ENCODE peak calls at places on chromosomes 7 and 10, in four cellular contexts. P, U, Q and F are unnamed samples.

GRCh38 chr7:30933124-30933893 is 21.7 kb downstream of the AQP1 start:
- DNase-seq in P (no peak), U (peak), Q (no peak), F (peak)

GRCh38 chr10:86364551-86365345 is 1.8 kb downstream of the GRID1 start:
- DNase-seq in P (no peak), U (peak), Q (no peak), F (no peak)

GRCh38 chr7:84446991-84447480 is 252.4 kb upstream of the SEMA3A start:
- DNase-seq in P (no peak), U (no peak), Q (no peak), F (no peak)

GRCh38 chr10:62638062-62638477 is 166.4 kb upstream of the ADO start:
- DNase-seq in P (no peak), U (no peak), Q (no peak), F (no peak)

GRCh38 chr7:50314778-50315177 is 10.3 kb downstream of the IKZF1 start:
- DNase-seq in P (no peak), U (no peak), Q (no peak), F (no peak)

GRCh38 chr10:132487241-132488135 is 50.1 kb upstream of the INPP5A start:
- DNase-seq in P (no peak), U (no peak), Q (no peak), F (no peak)

GRCh38 chr7:94348142-94348541 is 46.6 kb upstream of the COL1A2 start:
- DNase-seq in P (peak), U (no peak), Q (no peak), F (no peak)

GRCh38 chr7:121083790-121084251 is 95.3 kb downstream of the CPED1 start:
- DNase-seq in P (no peak), U (no peak), Q (no peak), F (no peak)

GRCh38 chr10:75470901-75471300 is 39.5 kb downstream of the LRMDA start:
- DNase-seq in P (peak), U (no peak), Q (no peak), F (no peak)

GRCh38 chr7:561631-562393 is 42.2 kb upstream of the PDGFA start:
- DNase-seq in P (no peak), U (no peak), Q (no peak), F (no peak)

GRCh38 chr7:19520392-19520791 is 188.4 kb downstream of the POLR1F start:
- DNase-seq in P (no peak), U (no peak), Q (no peak), F (no peak)

GRCh38 chr10:77274046-77274795 is 363.4 kb downstream of the KCNMA1 start:
- DNase-seq in P (peak), U (peak), Q (no peak), F (no peak)

GRCh38 chr10:79380918-79381775 is 33.9 kb downstream of the PPIF start:
- DNase-seq in P (no peak), U (no peak), Q (no peak), F (no peak)

GRCh38 chr10:27685686-27686085 is 59.9 kb downstream of the MKX start:
- DNase-seq in P (no peak), U (no peak), Q (no peak), F (no peak)

GRCh38 chr10:29026065-29026797 is 262.6 kb upstream of the LYZL1 start:
- DNase-seq in P (no peak), U (peak), Q (no peak), F (no peak)

GRCh38 chr7:158028290-158028941 is 559.2 kb downstream of the PTPRN2 start:
- DNase-seq in P (no peak), U (no peak), Q (no peak), F (no peak)

GRCh38 chr10:79422178-79422892 is 23.1 kb downstream of the ZCCHC24 start:
- DNase-seq in P (peak), U (no peak), Q (no peak), F (no peak)

GRCh38 chr7:80630611-80631010 is 7.8 kb upstream of the CD36 start:
- DNase-seq in P (peak), U (no peak), Q (no peak), F (no peak)

GRCh38 chr10:109062371-109062770 is 860.9 kb downstream of the XPNPEP1 start:
- DNase-seq in P (no peak), U (no peak), Q (no peak), F (peak)

GRCh38 chr10:43220971-43221418 is 45.9 kb downstream of the RASGEF1A start:
- DNase-seq in P (no peak), U (no peak), Q (no peak), F (no peak)

GRCh38 chr7:66016131-66016461 is 34.1 kb upstream of the GUSB start:
- DNase-seq in P (peak), U (no peak), Q (no peak), F (no peak)

GRCh38 chr10:33749042-33749441 is 414.6 kb upstream of the NRP1 start:
- DNase-seq in P (peak), U (no peak), Q (no peak), F (no peak)

GRCh38 chr10:89852872-89853271 is 151.5 kb downstream of the KIF20B start:
- DNase-seq in P (no peak), U (no peak), Q (no peak), F (no peak)

GRCh38 chr7:129347330-129347729 is 86.9 kb upstream of the STRIP2 start:
- DNase-seq in P (no peak), U (no peak), Q (no peak), F (no peak)

GRCh38 chr10:96089116-96089515 is 41.0 kb upstream of the ZNF518A start:
- DNase-seq in P (no peak), U (no peak), Q (no peak), F (no peak)

GRCh38 chr10:89785095-89785494 is 83.7 kb downstream of the KIF20B start:
- DNase-seq in P (peak), U (no peak), Q (no peak), F (peak)

GRCh38 chr7:47227762-47228177 is 354.1 kb downstream of the TNS3 start:
- DNase-seq in P (peak), U (no peak), Q (no peak), F (no peak)

GRCh38 chr7:99218406-99219184 is 10.7 kb upstream of the KPNA7 start:
- DNase-seq in P (no peak), U (no peak), Q (no peak), F (no peak)

GRCh38 chr10:131172433-131172832 is 139.1 kb downstream of the TCERG1L start:
- DNase-seq in P (no peak), U (no peak), Q (no peak), F (no peak)

GRCh38 chr10:69634759-69635425 is 4.8 kb downstream of the FAM241B start:
- DNase-seq in P (no peak), U (no peak), Q (no peak), F (no peak)